ENCODE peak calls at places on chromosomes 7 and 10, in eight cellular contexts. B, G, W, D, L, I, P and T are unnamed samples.

GRCh38 chr7:105003275-105003674 is 10.7 kb upstream of the KMT2E start:
- DNase-seq in B (no peak), G (no peak), W (no peak), D (peak; percentile 63), L (peak; percentile 63), I (no peak), P (peak; percentile 98), T (peak; percentile 34)

GRCh38 chr7:148434887-148435286 is 155.7 kb upstream of the C7orf33 start:
- DNase-seq in B (no peak), G (no peak), W (no peak), D (no peak), L (no peak), I (no peak), P (no peak), T (no peak)

GRCh38 chr10:111498560-111498959 is 421.7 kb downstream of the ADRA2A start:
- DNase-seq in B (no peak), G (no peak), W (no peak), D (no peak), L (no peak), I (no peak), P (peak; percentile 41), T (no peak)

GRCh38 chr7:117907058-117907633 is 33.9 kb upstream of the CTTNBP2 start:
- DNase-seq in B (no peak), G (no peak), W (no peak), D (no peak), L (no peak), I (no peak), P (no peak), T (no peak)

GRCh38 chr7:74598558-74598957 is 59.0 kb upstream of the GTF2I start:
- DNase-seq in B (no peak), G (no peak), W (no peak), D (peak; percentile 66), L (no peak), I (no peak), P (peak; percentile 93), T (no peak)

GRCh38 chr7:158076215-158076614 is 511.4 kb downstream of the PTPRN2 start:
- DNase-seq in B (no peak), G (no peak), W (no peak), D (no peak), L (no peak), I (no peak), P (no peak), T (no peak)

GRCh38 chr7:117285821-117286220 is 37.0 kb downstream of the WNT2 start:
- DNase-seq in B (no peak), G (no peak), W (no peak), D (no peak), L (no peak), I (no peak), P (peak; percentile 78), T (no peak)

GRCh38 chr10:48556065-48556464 is 48.8 kb downstream of the ARHGAP22 start:
- DNase-seq in B (no peak), G (no peak), W (no peak), D (no peak), L (no peak), I (no peak), P (no peak), T (no peak)

GRCh38 chr10:5644930-5645329 is 21.5 kb downstream of the ASB13 start:
- DNase-seq in B (no peak), G (no peak), W (no peak), D (no peak), L (no peak), I (no peak), P (no peak), T (no peak)

GRCh38 chr7:134752006-134752760 is 27.3 kb upstream of the CALD1 start:
- DNase-seq in B (no peak), G (no peak), W (no peak), D (peak; percentile 41), L (no peak), I (no peak), P (peak; percentile 74), T (no peak)

GRCh38 chr10:69704231-69704630 is 74.2 kb downstream of the FAM241B start:
- DNase-seq in B (no peak), G (no peak), W (no peak), D (peak; percentile 56), L (no peak), I (no peak), P (no peak), T (no peak)

GRCh38 chr10:8229153-8229552 is 174.7 kb downstream of the GATA3 start:
- DNase-seq in B (no peak), G (no peak), W (no peak), D (peak; percentile 18), L (no peak), I (peak; percentile 70), P (no peak), T (no peak)

GRCh38 chr7:127629268-127629854 is 11.4 kb upstream of the PAX4 start:
- DNase-seq in B (peak; percentile 80), G (peak; percentile 50), W (peak; percentile 41), D (peak; percentile 29), L (peak; percentile 43), I (peak; percentile 38), P (no peak), T (peak; percentile 17)

GRCh38 chr7:149854611-149855367 is 16.6 kb downstream of the ZNF862 start:
- DNase-seq in B (no peak), G (peak; percentile 36), W (peak; percentile 26), D (peak; percentile 17), L (peak; percentile 84), I (no peak), P (peak; percentile 63), T (peak; percentile 85)

GRCh38 chr10:71782221-71782916 is 9.0 kb upstream of the VSIR start:
- DNase-seq in B (no peak), G (no peak), W (no peak), D (no peak), L (no peak), I (no peak), P (no peak), T (no peak)

GRCh38 chr10:123926401-123927264 is 35.0 kb upstream of the CPXM2 start:
- DNase-seq in B (no peak), G (no peak), W (peak; percentile 17), D (no peak), L (no peak), I (peak; percentile 64), P (peak; percentile 81), T (no peak)

GRCh38 chr10:92690211-92691041 is 671 bp downstream of the HHEX start:
- DNase-seq in B (peak; percentile 68), G (peak; percentile 21), W (no peak), D (peak; percentile 55), L (peak; percentile 60), I (no peak), P (peak; percentile 66), T (peak; percentile 53)

GRCh38 chr7:45295222-45295621 is 137.6 kb downstream of the RAMP3 start:
- DNase-seq in B (no peak), G (no peak), W (no peak), D (no peak), L (no peak), I (no peak), P (no peak), T (no peak)

GRCh38 chr7:7565746-7566650 is 686 bp upstream of the MIOS start:
- DNase-seq in B (no peak), G (peak; percentile 33), W (peak; percentile 8), D (peak; percentile 90), L (peak; percentile 36), I (no peak), P (peak; percentile 2), T (peak; percentile 95)

GRCh38 chr10:121460733-121461132 is 137.5 kb downstream of the FGFR2 start:
- DNase-seq in B (no peak), G (no peak), W (no peak), D (no peak), L (no peak), I (no peak), P (no peak), T (no peak)

GRCh38 chr7:65910237-65910636 is 37.4 kb downstream of the VKORC1L1 start:
- DNase-seq in B (no peak), G (no peak), W (no peak), D (no peak), L (no peak), I (no peak), P (no peak), T (no peak)

GRCh38 chr10:73094249-73094850 is 2.3 kb downstream of the P4HA1 start:
- DNase-seq in B (peak; percentile 61), G (no peak), W (peak; percentile 21), D (peak; percentile 59), L (peak; percentile 15), I (no peak), P (peak; percentile 52), T (peak; percentile 55)
- H2AFZ ChIP-seq in B (no peak overlapping the region), G (no peak overlapping the region), W (no peak overlapping the region), D (peak overlapping the region; percentile 78), L (no peak overlapping the region), I (no peak overlapping the region), P (peak overlapping the region; percentile 67), T (peak overlapping the region; percentile 90)

DNA sequence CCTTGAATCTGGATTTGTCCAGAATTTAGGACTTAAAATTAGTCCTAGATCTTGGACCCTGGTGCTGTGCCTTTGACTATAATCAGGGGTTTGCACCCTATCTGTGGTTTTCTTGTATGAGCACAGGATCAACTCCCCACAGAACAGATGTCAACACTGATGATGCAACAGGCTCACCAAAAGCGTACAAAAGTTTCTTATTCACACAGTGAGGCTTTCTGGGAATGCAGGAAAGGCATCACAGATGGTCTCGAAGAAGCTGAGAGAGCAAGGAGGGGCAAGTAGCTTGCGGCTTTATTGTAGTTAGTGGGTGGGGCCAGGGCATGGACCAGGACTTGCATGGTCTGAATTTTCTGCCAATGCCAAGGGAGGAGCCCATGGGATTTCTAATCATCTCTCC is 46.2 kb downstream of the SEC61G start:
- DNase-seq in B (no peak), G (no peak), W (no peak), D (no peak), L (no peak), I (no peak), P (no peak), T (no peak)
- H3K9me2 ChIP-seq in B (no peaks in the 10 kb centered on the region), G (no peaks in the 10 kb centered on the region), W (no peaks in the 10 kb centered on the region), D (no peaks in the 10 kb centered on the region), L (no peaks in the 10 kb centered on the region), I (no peaks in the 10 kb centered on the region), P (no peaks in the 10 kb centered on the region), T (no peaks in the 10 kb centered on the region)

GRCh38 chr10:96588601-96589419 is 2.0 kb upstream of the TM9SF3 start:
- DNase-seq in B (peak; percentile 42), G (no peak), W (no peak), D (no peak), L (no peak), I (no peak), P (peak; percentile 52), T (no peak)

GRCh38 chr10:96588060-96588554 is 1.3 kb upstream of the TM9SF3 start:
- DNase-seq in B (peak; percentile 53), G (no peak), W (peak; percentile 34), D (no peak), L (no peak), I (peak; percentile 20), P (no peak), T (no peak)

GRCh38 chr10:96585726-96586418 is 940 bp downstream of the TM9SF3 start:
- DNase-seq in B (peak; percentile 47), G (no peak), W (peak; percentile 50), D (peak; percentile 6), L (peak; percentile 61), I (peak; percentile 51), P (peak; percentile 59), T (no peak)

GRCh38 chr10:96586419-96587254 is at the start of gene TM9SF3:
- DNase-seq in B (peak; percentile 92), G (peak; percentile 49), W (peak; percentile 91), D (peak; percentile 84), L (peak; percentile 95), I (peak; percentile 91), P (peak; percentile 98), T (peak; percentile 55)

GRCh38 chr10:96587255-96588059 is 645 bp upstream of the TM9SF3 start:
- DNase-seq in B (peak; percentile 76), G (peak; percentile 48), W (peak; percentile 39), D (peak; percentile 68), L (no peak), I (peak; percentile 10), P (peak; percentile 89), T (peak; percentile 56)
- H3K27ac ChIP-seq in B (peak overlapping the region; percentile 91), G (peak overlapping the region; percentile 95), W (peak overlapping the region; percentile 88), D (peak overlapping the region; percentile 70), L (peak overlapping the region; percentile 100), I (peak overlapping the region; percentile 85), P (peak overlapping the region; percentile 98), T (peak overlapping the region; percentile 75)

GRCh38 chr10:73910401-73910763 is 550 bp upstream of the PLAU start:
- DNase-seq in B (peak; percentile 75), G (no peak), W (peak; percentile 67), D (peak; percentile 69), L (no peak), I (no peak), P (no peak), T (peak; percentile 33)
- H2AFZ ChIP-seq in B (peak overlapping the region; percentile 76), G (peak overlapping the region; percentile 39), W (peak overlapping the region; percentile 58), D (peak overlapping the region; percentile 44), L (peak overlapping the region; percentile 29), I (peak overlapping the region; percentile 63), P (peak overlapping the region; percentile 76), T (no peak overlapping the region)